ENCODE peak calls at places on chromosomes 7 and 10, in four cellular contexts. O is A172; A is activated CD8-positive, alpha-beta memory T cell treated with anti-CD3 and anti-CD28 coated beads for 1 hour; B is mesendoderm. D is an unnamed sample.

GRCh38 chr7:66183700-66184099 is 21.4 kb upstream of the TPST1 start:
- DNase-seq in O (peak; percentile 69), A (no peak), B (peak; percentile 49), D (no peak)

GRCh38 chr10:65670087-65670486 is 1255.7 kb upstream of the LRRTM3 start:
- DNase-seq in O (peak; percentile 14), A (no peak), B (no peak), D (no peak)

GRCh38 chr7:133290041-133290440 is 37.2 kb downstream of the EXOC4 start:
- DNase-seq in O (peak; percentile 4), A (no peak), B (no peak), D (no peak)

GRCh38 chr7:80186721-80187120 is 52.1 kb downstream of the GNAI1 start:
- DNase-seq in O (no peak), A (no peak), B (no peak), D (no peak)

GRCh38 chr7:20219446-20220292 is 2.5 kb upstream of the MACC1 start:
- DNase-seq in O (peak; percentile 97), A (no peak), B (peak; percentile 83), D (no peak)

GRCh38 chr7:83119496-83119895 is 43.2 kb downstream of the PCLO start:
- DNase-seq in O (peak; percentile 17), A (no peak), B (no peak), D (no peak)

GRCh38 chr10:83433705-83434104 is 705.6 kb upstream of the GHITM start:
- DNase-seq in O (no peak), A (no peak), B (peak; percentile 77), D (no peak)

GRCh38 chr7:27586825-27587224 is 75.9 kb downstream of the HIBADH start:
- DNase-seq in O (no peak), A (no peak), B (no peak), D (no peak)

GRCh38 chr10:117411440-117412428 is 36.5 kb upstream of the PDZD8 start:
- DNase-seq in O (no peak), A (no peak), B (no peak), D (no peak)

GRCh38 chr7:117630501-117630900 is 150.7 kb downstream of the CFTR start:
- DNase-seq in O (no peak), A (no peak), B (no peak), D (no peak)

GRCh38 chr10:13003004-13003403 is 1.5 kb upstream of the CCDC3 start:
- DNase-seq in O (no peak), A (no peak), B (no peak), D (no peak)

D was measured in breast epithelium.